ENCODE peak calls at places on chromosome 18, in seven cellular contexts. One of them, this sample, is unnamed. For H3K4me1, the result is how much of the 10 kb centered on the place peaks cover.

GRCh38 chr18:13405305-13406038 is 186.9 kb downstream of the LDLRAD4 start:
- DNase-seq in ovary: no peak
- DNase-seq in endothelial cell of umbilical vein: no peak
- DNase-seq in CD8-positive, alpha-beta T cell: no peak
- DNase-seq in astrocyte: no peak
- DNase-seq in A549: no peak
- DNase-seq in GM23338: no peak
- DNase-seq in this sample: no peak

GRCh38 chr18:22113144-22113813 is 56.1 kb upstream of the GATA6 start:
- DNase-seq in ovary: no peak
- DNase-seq in endothelial cell of umbilical vein: no peak
- DNase-seq in CD8-positive, alpha-beta T cell: no peak
- DNase-seq in astrocyte: no peak
- DNase-seq in A549: no peak
- DNase-seq in GM23338: no peak
- DNase-seq in this sample: peak

GRCh38 chr18:55289775-55290174 is 298.2 kb downstream of the TCF4 start:
- DNase-seq in ovary: no peak
- DNase-seq in endothelial cell of umbilical vein: no peak
- DNase-seq in CD8-positive, alpha-beta T cell: no peak
- DNase-seq in astrocyte: no peak
- DNase-seq in A549: no peak
- DNase-seq in GM23338: no peak
- DNase-seq in this sample: no peak

GRCh38 chr18:64409511-64409910 is 260.6 kb upstream of the LINC00305 start:
- DNase-seq in ovary: no peak
- DNase-seq in endothelial cell of umbilical vein: peak
- DNase-seq in CD8-positive, alpha-beta T cell: no peak
- DNase-seq in astrocyte: no peak
- DNase-seq in A549: no peak
- DNase-seq in GM23338: peak
- DNase-seq in this sample: no peak

GRCh38 chr18:11096411-11096810 is 53.0 kb downstream of the PIEZO2 start:
- DNase-seq in ovary: no peak
- DNase-seq in endothelial cell of umbilical vein: no peak
- DNase-seq in CD8-positive, alpha-beta T cell: no peak
- DNase-seq in astrocyte: no peak
- DNase-seq in A549: no peak
- DNase-seq in GM23338: no peak
- DNase-seq in this sample: no peak

GRCh38 chr18:54551590-54551989 is 39.5 kb upstream of the DYNAP start:
- DNase-seq in ovary: no peak
- DNase-seq in endothelial cell of umbilical vein: no peak
- DNase-seq in CD8-positive, alpha-beta T cell: no peak
- DNase-seq in astrocyte: no peak
- DNase-seq in A549: no peak
- DNase-seq in GM23338: peak
- DNase-seq in this sample: no peak

GRCh38 chr18:32324173-32324572 is 134.3 kb downstream of the MEP1B start:
- DNase-seq in ovary: no peak
- DNase-seq in endothelial cell of umbilical vein: no peak
- DNase-seq in CD8-positive, alpha-beta T cell: no peak
- DNase-seq in astrocyte: peak
- DNase-seq in A549: no peak
- DNase-seq in GM23338: no peak
- DNase-seq in this sample: no peak

GRCh38 chr18:49018961-49019445 is 68.2 kb upstream of the SMAD7 start:
- DNase-seq in ovary: peak
- DNase-seq in endothelial cell of umbilical vein: no peak
- DNase-seq in CD8-positive, alpha-beta T cell: no peak
- DNase-seq in astrocyte: no peak
- DNase-seq in A549: no peak
- DNase-seq in GM23338: no peak
- DNase-seq in this sample: no peak

GRCh38 chr18:29172151-29173015 is 995.5 kb upstream of the CDH2 start:
- DNase-seq in ovary: no peak
- DNase-seq in endothelial cell of umbilical vein: no peak
- DNase-seq in CD8-positive, alpha-beta T cell: no peak
- DNase-seq in astrocyte: no peak
- DNase-seq in A549: no peak
- DNase-seq in GM23338: no peak
- DNase-seq in this sample: no peak

GRCh38 chr18:49055787-49056186 is 105.0 kb upstream of the SMAD7 start:
- DNase-seq in ovary: no peak
- DNase-seq in endothelial cell of umbilical vein: peak
- DNase-seq in CD8-positive, alpha-beta T cell: no peak
- DNase-seq in astrocyte: peak
- DNase-seq in A549: no peak
- DNase-seq in GM23338: no peak
- DNase-seq in this sample: peak

GRCh38 chr18:27793013-27793412 is 383.9 kb downstream of the CDH2 start:
- DNase-seq in ovary: no peak
- DNase-seq in endothelial cell of umbilical vein: no peak
- DNase-seq in CD8-positive, alpha-beta T cell: no peak
- DNase-seq in astrocyte: no peak
- DNase-seq in A549: no peak
- DNase-seq in GM23338: no peak
- DNase-seq in this sample: no peak

GRCh38 chr18:37505321-37505720 is 60.3 kb downstream of the CELF4 start:
- DNase-seq in ovary: no peak
- DNase-seq in endothelial cell of umbilical vein: no peak
- DNase-seq in CD8-positive, alpha-beta T cell: no peak
- DNase-seq in astrocyte: no peak
- DNase-seq in A549: no peak
- DNase-seq in GM23338: no peak
- DNase-seq in this sample: no peak

GRCh38 chr18:45110577-45111506 is 430.2 kb downstream of the SETBP1 start:
- DNase-seq in ovary: peak
- DNase-seq in endothelial cell of umbilical vein: no peak
- DNase-seq in CD8-positive, alpha-beta T cell: no peak
- DNase-seq in astrocyte: peak
- DNase-seq in A549: no peak
- DNase-seq in GM23338: no peak
- DNase-seq in this sample: peak

GRCh38 chr18:29434650-29435049 is 1257.7 kb upstream of the CDH2 start:
- DNase-seq in ovary: no peak
- DNase-seq in endothelial cell of umbilical vein: no peak
- DNase-seq in CD8-positive, alpha-beta T cell: no peak
- DNase-seq in astrocyte: peak
- DNase-seq in A549: no peak
- DNase-seq in GM23338: peak
- DNase-seq in this sample: no peak

GRCh38 chr18:57959278-57959677 is 84.7 kb upstream of the NEDD4L start:
- DNase-seq in ovary: no peak
- DNase-seq in endothelial cell of umbilical vein: peak
- DNase-seq in CD8-positive, alpha-beta T cell: no peak
- DNase-seq in astrocyte: peak
- DNase-seq in A549: peak
- DNase-seq in GM23338: peak
- DNase-seq in this sample: no peak

GRCh38 chr18:72820571-72820970 is 47.2 kb downstream of the NETO1 start:
- DNase-seq in ovary: no peak
- DNase-seq in endothelial cell of umbilical vein: no peak
- DNase-seq in CD8-positive, alpha-beta T cell: no peak
- DNase-seq in astrocyte: no peak
- DNase-seq in A549: no peak
- DNase-seq in GM23338: no peak
- DNase-seq in this sample: no peak

GRCh38 chr18:28571929-28572328 is 395.0 kb upstream of the CDH2 start:
- DNase-seq in ovary: no peak
- DNase-seq in endothelial cell of umbilical vein: no peak
- DNase-seq in CD8-positive, alpha-beta T cell: no peak
- DNase-seq in astrocyte: no peak
- DNase-seq in A549: no peak
- DNase-seq in GM23338: no peak
- DNase-seq in this sample: no peak

GRCh38 chr18:42486296-42486695 is 531.3 kb downstream of the PIK3C3 start:
- DNase-seq in ovary: no peak
- DNase-seq in endothelial cell of umbilical vein: no peak
- DNase-seq in CD8-positive, alpha-beta T cell: no peak
- DNase-seq in astrocyte: peak
- DNase-seq in A549: no peak
- DNase-seq in GM23338: no peak
- DNase-seq in this sample: no peak

GRCh38 chr18:22020127-22020866 is 149.1 kb upstream of the GATA6 start:
- DNase-seq in ovary: no peak
- DNase-seq in endothelial cell of umbilical vein: no peak
- DNase-seq in CD8-positive, alpha-beta T cell: no peak
- DNase-seq in astrocyte: no peak
- DNase-seq in A549: no peak
- DNase-seq in GM23338: no peak
- DNase-seq in this sample: no peak

GRCh38 chr18:31209041-31209440 is 46.4 kb upstream of the DSC1 start:
- DNase-seq in ovary: no peak
- DNase-seq in endothelial cell of umbilical vein: no peak
- DNase-seq in CD8-positive, alpha-beta T cell: no peak
- DNase-seq in astrocyte: no peak
- DNase-seq in A549: no peak
- DNase-seq in GM23338: no peak
- DNase-seq in this sample: no peak

GRCh38 chr18:55268146-55268545 is 308.9 kb upstream of the CCDC68 start:
- DNase-seq in ovary: no peak
- DNase-seq in endothelial cell of umbilical vein: peak
- DNase-seq in CD8-positive, alpha-beta T cell: no peak
- DNase-seq in astrocyte: peak
- DNase-seq in A549: no peak
- DNase-seq in GM23338: no peak
- DNase-seq in this sample: no peak

GRCh38 chr18:79573921-79574491 is 105.6 kb upstream of the CTDP1 start:
- DNase-seq in ovary: peak
- DNase-seq in endothelial cell of umbilical vein: no peak
- DNase-seq in CD8-positive, alpha-beta T cell: peak
- DNase-seq in astrocyte: no peak
- DNase-seq in A549: no peak
- DNase-seq in GM23338: no peak
- DNase-seq in this sample: no peak

GRCh38 chr18:48785686-48786470 is 164.9 kb downstream of the SMAD7 start:
- DNase-seq in ovary: peak
- DNase-seq in endothelial cell of umbilical vein: no peak
- DNase-seq in CD8-positive, alpha-beta T cell: no peak
- DNase-seq in astrocyte: no peak
- DNase-seq in A549: no peak
- DNase-seq in GM23338: no peak
- DNase-seq in this sample: no peak

GRCh38 chr18:29154196-29154757 is 977.3 kb upstream of the CDH2 start:
- DNase-seq in ovary: no peak
- DNase-seq in endothelial cell of umbilical vein: no peak
- DNase-seq in CD8-positive, alpha-beta T cell: no peak
- DNase-seq in astrocyte: peak
- DNase-seq in A549: no peak
- DNase-seq in GM23338: no peak
- DNase-seq in this sample: no peak

DNA sequence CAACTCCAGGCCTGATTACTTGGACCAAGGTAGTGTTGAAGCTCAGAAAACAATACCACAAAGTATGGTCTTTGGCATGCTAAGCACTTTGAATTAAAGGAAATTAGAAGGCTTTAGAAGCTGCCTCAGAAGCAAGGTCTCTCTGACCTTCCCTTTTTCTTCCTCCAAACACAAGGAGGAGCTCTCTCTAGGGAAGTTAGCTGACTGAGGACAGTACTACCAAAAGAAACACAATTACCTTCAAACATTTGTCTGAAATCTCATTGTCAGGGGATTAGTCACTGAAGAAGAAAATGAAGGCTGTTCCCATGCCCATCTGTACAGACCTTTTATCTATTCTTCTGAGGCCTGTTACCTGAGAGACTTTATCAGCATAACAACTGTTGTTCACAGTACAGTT is 279.3 kb downstream of the CDH20 start:
- DNase-seq in ovary: no peak
- DNase-seq in endothelial cell of umbilical vein: no peak
- DNase-seq in CD8-positive, alpha-beta T cell: no peak
- DNase-seq in astrocyte: no peak
- DNase-seq in A549: no peak
- DNase-seq in GM23338: no peak
- DNase-seq in this sample: no peak
- TF ChIP-seq CTCF in ovary: no peak
- TF ChIP-seq CTCF in endothelial cell of umbilical vein: no peak
- TF ChIP-seq CTCF in CD8-positive, alpha-beta T cell: no peak
- TF ChIP-seq CTCF in astrocyte: peak
- TF ChIP-seq CTCF in A549: no peak
- TF ChIP-seq CTCF in GM23338: peak
- TF ChIP-seq CTCF in this sample: peak

DNA sequence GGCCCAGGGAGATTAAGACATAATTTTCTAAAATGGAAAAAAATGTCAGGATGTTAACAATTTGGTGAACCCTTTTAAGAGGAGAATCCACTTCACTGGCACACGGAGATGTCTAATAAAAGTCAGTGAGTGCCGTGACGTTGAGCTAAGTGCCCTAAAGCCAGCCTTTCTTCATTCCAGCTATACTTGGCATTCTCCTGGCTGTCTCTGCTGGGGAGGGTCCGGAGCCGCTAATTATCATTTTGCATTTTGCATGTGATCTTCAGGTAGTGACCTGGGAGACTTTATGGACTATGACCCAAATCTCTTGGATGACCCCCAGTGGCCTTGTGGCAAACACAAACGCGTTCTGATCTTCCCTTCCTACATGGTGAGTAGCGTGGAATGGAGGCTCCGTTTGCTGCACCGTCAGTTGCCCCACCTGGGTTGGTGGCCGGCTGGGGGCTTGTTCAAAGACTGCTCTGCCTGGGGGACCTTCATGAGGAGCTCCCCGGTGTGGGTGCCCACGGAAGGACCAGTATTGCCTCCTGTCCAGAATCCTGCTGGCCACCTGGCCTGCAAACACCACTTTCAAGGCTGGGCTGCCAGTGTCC is 101.7 kb downstream of the CABLES1 start:
- DNase-seq in ovary: no peak
- DNase-seq in endothelial cell of umbilical vein: no peak
- DNase-seq in CD8-positive, alpha-beta T cell: no peak
- DNase-seq in astrocyte: no peak
- DNase-seq in A549: no peak
- DNase-seq in GM23338: no peak
- DNase-seq in this sample: no peak
- H3K4me3 ChIP-seq in ovary: no peak
- H3K4me3 ChIP-seq in endothelial cell of umbilical vein: no peak
- H3K4me3 ChIP-seq in CD8-positive, alpha-beta T cell: no peak
- H3K4me3 ChIP-seq in astrocyte: no peak
- H3K4me3 ChIP-seq in A549: no peak
- H3K4me3 ChIP-seq in GM23338: no peak
- H3K4me3 ChIP-seq in this sample: no peak

DNA sequence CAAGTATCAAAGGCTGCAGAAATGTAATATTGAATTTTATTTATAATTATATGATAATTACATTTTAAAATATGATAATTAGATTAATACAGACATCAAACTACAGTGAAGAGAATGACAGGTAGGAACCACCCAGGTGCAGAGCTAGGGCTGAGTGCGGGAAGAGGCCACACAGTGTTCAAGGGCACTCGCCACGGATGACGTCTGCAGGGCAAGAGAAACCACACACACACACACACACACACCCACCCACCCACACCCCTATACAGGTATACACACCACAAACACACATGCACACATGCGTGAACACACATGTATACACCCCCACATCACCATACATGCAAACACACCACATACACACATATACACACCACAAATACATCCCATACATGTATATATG is 41.2 kb downstream of the MBP start:
- DNase-seq in ovary: no peak
- DNase-seq in endothelial cell of umbilical vein: no peak
- DNase-seq in CD8-positive, alpha-beta T cell: no peak
- DNase-seq in astrocyte: no peak
- DNase-seq in A549: no peak
- DNase-seq in GM23338: no peak
- DNase-seq in this sample: no peak
- H3K4me1 ChIP-seq in ovary: under half
- H3K4me1 ChIP-seq in endothelial cell of umbilical vein: under half
- H3K4me1 ChIP-seq in CD8-positive, alpha-beta T cell: half or more
- H3K4me1 ChIP-seq in astrocyte: under half
- H3K4me1 ChIP-seq in A549: under half
- H3K4me1 ChIP-seq in GM23338: under half
- H3K4me1 ChIP-seq in this sample: under half

GRCh38 chr18:46677609-46678470 is 20.8 kb upstream of the LOXHD1 start:
- DNase-seq in ovary: no peak
- DNase-seq in endothelial cell of umbilical vein: no peak
- DNase-seq in CD8-positive, alpha-beta T cell: no peak
- DNase-seq in astrocyte: no peak
- DNase-seq in A549: no peak
- DNase-seq in GM23338: peak
- DNase-seq in this sample: peak
- TF ChIP-seq CTCF in ovary: no peak
- TF ChIP-seq CTCF in endothelial cell of umbilical vein: no peak
- TF ChIP-seq CTCF in CD8-positive, alpha-beta T cell: no peak
- TF ChIP-seq CTCF in astrocyte: no peak
- TF ChIP-seq CTCF in A549: no peak
- TF ChIP-seq CTCF in GM23338: peak
- TF ChIP-seq CTCF in this sample: no peak

This sample was measured in heart right ventricle.